ENCODE peak calls at places on chromosomes 13 and 19, in nine cellular contexts. J is head of caudate nucleus, Z is neuronal stem cell, A is fibroblast of lung, Y is EL, E is lower lobe of right lung, W is hypothalamus, M is hepatic stellate cell, I is GM03348. P is an unnamed sample.

GRCh38 chr19:46866407-46867132 is 5.8 kb downstream of the ARHGAP35 start:
- DNase-seq in E (no peak), I (no peak), W (no peak), Y (peak), A (no peak), Z (no peak), J (no peak), M (no peak), P (no peak)

GRCh38 chr13:50731400-50731799 is 112.1 kb downstream of the DLEU7 start:
- DNase-seq in E (no peak), I (peak), Y (peak), J (no peak), Z (no peak), A (peak), M (peak), W (no peak), P (no peak)

GRCh38 chr13:98495627-98496238 is 81.2 kb downstream of the STK24 start:
- DNase-seq in Z (no peak), Y (no peak), W (no peak), M (no peak), J (no peak), I (peak), A (no peak), E (no peak), P (no peak)

GRCh38 chr19:21482863-21483276 is 22.5 kb upstream of the ZNF429 start:
- DNase-seq in A (peak), Y (peak), W (peak), E (peak), J (peak), I (no peak), Z (no peak), M (no peak), P (peak)

GRCh38 chr13:107832521-107833095 is 382.7 kb downstream of the LIG4 start:
- DNase-seq in A (no peak), J (no peak), Y (no peak), M (no peak), Z (no peak), I (no peak), W (no peak), E (no peak), P (no peak)

GRCh38 chr19:14030997-14031718 is 404 bp upstream of the IL27RA start:
- DNase-seq in I (no peak), J (no peak), A (no peak), Z (no peak), W (no peak), M (no peak), Y (no peak), E (no peak), P (no peak)

GRCh38 chr19:32675720-32676185 is at the start of gene RGS9BP:
- DNase-seq in M (peak), I (peak), J (peak), Y (peak), W (peak), Z (peak), E (peak), A (peak), P (peak)

GRCh38 chr19:35442091-35442490 is 6.0 kb upstream of the FFAR2 start:
- DNase-seq in I (no peak), A (no peak), E (peak), Y (no peak), W (no peak), J (no peak), Z (no peak), M (no peak), P (no peak)

GRCh38 chr19:23799321-23799720 is 40.6 kb upstream of the ZNF681 start:
- DNase-seq in A (no peak), E (no peak), I (no peak), M (no peak), W (no peak), J (no peak), Y (no peak), Z (no peak), P (no peak)

GRCh38 chr13:48775804-48776203 is 122.1 kb downstream of the CYSLTR2 start:
- DNase-seq in W (no peak), M (peak), Z (no peak), Y (peak), J (no peak), A (peak), I (peak), E (no peak), P (no peak)

GRCh38 chr13:20101467-20102316 is 59.2 kb downstream of the GJA3 start:
- DNase-seq in J (no peak), Z (no peak), Y (no peak), M (no peak), A (no peak), E (no peak), W (no peak), I (no peak), P (no peak)

GRCh38 chr19:10432736-10433130 is 12.4 kb downstream of the PDE4A start:
- DNase-seq in W (no peak), Z (no peak), A (no peak), J (no peak), I (no peak), M (peak), E (no peak), Y (no peak), P (no peak)

GRCh38 chr13:113472355-113473025 is 18.0 kb downstream of the DCUN1D2 start:
- DNase-seq in Y (no peak), I (no peak), A (no peak), J (no peak), E (no peak), Z (no peak), M (no peak), W (no peak), P (no peak)

GRCh38 chr19:57106646-57107235 is 13.0 kb upstream of the USP29 start:
- DNase-seq in A (no peak), E (no peak), W (no peak), Z (no peak), M (no peak), J (no peak), Y (no peak), I (no peak), P (no peak)

GRCh38 chr13:110685305-110685704 is 20.6 kb downstream of the CARS2 start:
- DNase-seq in I (no peak), M (no peak), Z (no peak), Y (peak), W (no peak), E (no peak), A (peak), J (no peak), P (no peak)

GRCh38 chr13:102879793-102880499 is 34.1 kb downstream of the ERCC5 start:
- DNase-seq in W (no peak), J (no peak), E (no peak), M (no peak), Z (no peak), Y (no peak), I (no peak), A (no peak), P (no peak)

GRCh38 chr13:98484289-98485219 is 92.4 kb downstream of the STK24 start:
- DNase-seq in A (peak), J (no peak), M (peak), W (no peak), I (peak), Y (peak), Z (peak), E (peak), P (no peak)

GRCh38 chr19:48635966-48636858 is 967 bp downstream of the DBP start:
- DNase-seq in J (no peak), M (no peak), Y (peak), A (no peak), W (peak), Z (no peak), E (no peak), I (no peak), P (no peak)

GRCh38 chr19:11295665-11296245 is at the start of gene TSPAN16:
- DNase-seq in A (no peak), W (no peak), E (no peak), I (no peak), Z (no peak), J (no peak), Y (no peak), M (no peak), P (no peak)

GRCh38 chr19:12364391-12365093 is 941 bp downstream of the ZNF442 start:
- DNase-seq in M (peak), Z (no peak), I (peak), Y (peak), E (peak), W (peak), J (peak), A (peak), P (peak)

P was measured in activated B cell treated with CpG ODN at 0.5 μM for 24 hours.